ENCODE peak calls at places on chromosomes 5 and 9, in four cellular contexts. C, T, H and J are unnamed samples.

GRCh38 chr9:84294551-84294950 is 46.0 kb downstream of the SLC28A3 start:
- DNase-seq in C (no peak), T (no peak), H (no peak), J (peak; percentile 12)

GRCh38 chr5:6615416-6615815 is 17.4 kb downstream of the NSUN2 start:
- DNase-seq in C (no peak), T (no peak), H (no peak), J (no peak)

GRCh38 chr5:116763987-116764866 is 189.6 kb upstream of the SEMA6A start:
- DNase-seq in C (no peak), T (no peak), H (no peak), J (no peak)

GRCh38 chr9:137544176-137544755 is 5.9 kb downstream of the PNPLA7 start:
- DNase-seq in C (no peak), T (no peak), H (no peak), J (no peak)

GRCh38 chr9:79196606-79197005 is 375.2 kb upstream of the TLE4 start:
- DNase-seq in C (no peak), T (no peak), H (no peak), J (no peak)

GRCh38 chr5:73812457-73812856 is 186.5 kb downstream of the ARHGEF28 start:
- DNase-seq in C (no peak), T (no peak), H (no peak), J (no peak)

GRCh38 chr5:122152266-122152900 is 23.0 kb downstream of the ZNF474 start:
- DNase-seq in C (no peak), T (no peak), H (no peak), J (no peak)

GRCh38 chr9:74512416-74512815 is 15.3 kb downstream of the RORB start:
- DNase-seq in C (no peak), T (no peak), H (no peak), J (no peak)

GRCh38 chr5:113232246-113232645 is 202.5 kb downstream of the TSSK1B start:
- DNase-seq in C (no peak), T (no peak), H (no peak), J (no peak)

GRCh38 chr9:111926421-111926875 is 29.8 kb downstream of the UGCG start:
- DNase-seq in C (no peak), T (no peak), H (no peak), J (no peak)

GRCh38 chr9:122347348-122348287 is 23.2 kb upstream of the PTGS1 start:
- DNase-seq in C (no peak), T (peak; percentile 36), H (no peak), J (no peak)

GRCh38 chr5:95194856-95195255 is 90.0 kb downstream of the MCTP1 start:
- DNase-seq in C (no peak), T (no peak), H (no peak), J (no peak)

GRCh38 chr5:2038337-2039179 is 155.8 kb upstream of the IRX4 start:
- DNase-seq in C (peak; percentile 90), T (peak; percentile 45), H (peak; percentile 91), J (peak; percentile 82)

GRCh38 chr5:168174376-168174775 is 117.1 kb upstream of the WWC1 start:
- DNase-seq in C (no peak), T (no peak), H (no peak), J (no peak)

GRCh38 chr5:164809831-164810230 is 1304.4 kb downstream of the MAT2B start:
- DNase-seq in C (no peak), T (no peak), H (no peak), J (no peak)

GRCh38 chr9:16986441-16987387 is 116.2 kb upstream of the BNC2 start:
- DNase-seq in C (no peak), T (no peak), H (no peak), J (no peak)

GRCh38 chr5:173835131-173835530 is 53.0 kb upstream of the CPEB4 start:
- DNase-seq in C (no peak), T (no peak), H (no peak), J (no peak)

GRCh38 chr5:124393564-124394379 is 352.7 kb downstream of the ZNF608 start:
- DNase-seq in C (no peak), T (no peak), H (no peak), J (no peak)

GRCh38 chr5:56525117-56525516 is 290.2 kb upstream of the MAP3K1 start:
- DNase-seq in C (no peak), T (no peak), H (no peak), J (no peak)

GRCh38 chr5:128237000-128237399 is 153.4 kb downstream of the SLC12A2 start:
- DNase-seq in C (no peak), T (no peak), H (no peak), J (no peak)

GRCh38 chr5:160155017-160155725 is 35.9 kb upstream of the PWWP2A start:
- DNase-seq in C (no peak), T (no peak), H (no peak), J (no peak)

GRCh38 chr5:78534148-78535009 is 114.2 kb downstream of the LHFPL2 start:
- DNase-seq in C (no peak), T (no peak), H (peak; percentile 30), J (no peak)

GRCh38 chr9:5089737-5090136 is 95.7 kb downstream of the INSL6 start:
- DNase-seq in C (no peak), T (no peak), H (no peak), J (no peak)

GRCh38 chr5:123754167-123754840 is 242.3 kb downstream of the CSNK1G3 start:
- DNase-seq in C (peak; percentile 36), T (no peak), H (no peak), J (no peak)

GRCh38 chr5:37637165-37637845 is 202.5 kb downstream of the GDNF start:
- DNase-seq in C (no peak), T (no peak), H (no peak), J (no peak)

GRCh38 chr5:39569857-39570256 is 145.1 kb upstream of the DAB2 start:
- DNase-seq in C (no peak), T (no peak), H (no peak), J (no peak)

GRCh38 chr9:69758981-69759477 is 782 bp downstream of the PTAR1 start:
- DNase-seq in C (no peak), T (no peak), H (no peak), J (no peak)

GRCh38 chr5:111183064-111183463 is 41.1 kb upstream of the CAMK4 start:
- DNase-seq in C (no peak), T (no peak), H (no peak), J (no peak)

GRCh38 chr5:60993425-60993824 is 48.4 kb downstream of the NDUFAF2 start:
- DNase-seq in C (no peak), T (no peak), H (no peak), J (no peak)

GRCh38 chr9:131724678-131725077 is 15.2 kb downstream of the RAPGEF1 start:
- DNase-seq in C (no peak), T (no peak), H (no peak), J (no peak)

GRCh38 chr9:114884787-114885452 is 45.5 kb downstream of the TNFSF8 start:
- DNase-seq in C (no peak), T (peak; percentile 87), H (no peak), J (no peak)

GRCh38 chr9:98962861-98963260 is 19.2 kb downstream of the COL15A1 start:
- DNase-seq in C (no peak), T (no peak), H (no peak), J (no peak)

GRCh38 chr9:2299843-2300205 is 284.7 kb downstream of the SMARCA2 start:
- DNase-seq in C (no peak), T (no peak), H (no peak), J (no peak)

GRCh38 chr5:154197801-154198461 is 7.4 kb downstream of the GALNT10 start:
- DNase-seq in C (no peak), T (peak; percentile 44), H (no peak), J (no peak)

GRCh38 chr5:35876454-35876853 is 19.8 kb downstream of the IL7R start:
- DNase-seq in C (no peak), T (no peak), H (no peak), J (no peak)

DNA sequence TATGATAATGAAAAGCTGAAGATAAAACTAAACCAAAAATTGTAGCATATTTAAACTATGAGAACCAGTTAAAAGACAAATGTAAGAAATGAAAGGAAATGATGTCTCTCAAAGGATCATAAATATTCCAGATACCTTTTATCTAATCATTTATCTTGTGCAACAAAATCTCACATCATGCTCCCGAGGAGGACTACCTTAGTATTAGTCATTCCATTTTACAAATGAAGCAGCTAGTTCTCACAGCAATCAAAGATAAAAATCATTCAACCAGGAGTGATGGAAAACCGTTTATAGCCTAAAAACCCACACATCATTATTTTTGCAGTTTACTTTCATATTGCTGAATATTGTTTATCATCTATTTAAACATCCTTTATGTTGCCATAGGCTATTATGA is 190.0 kb downstream of the CDH12 start:
- DNase-seq in C (no peak), T (no peak), H (no peak), J (no peak)
- TF ChIP-seq FOXM1 in C (no peak), T (no peak), H (no peak), J (no peak)

GRCh38 chr9:116451500-116451899 is 235.6 kb upstream of the TRIM32 start:
- DNase-seq in C (no peak), T (no peak), H (no peak), J (no peak)

GRCh38 chr9:116452227-116452626 is 234.9 kb upstream of the TRIM32 start:
- DNase-seq in C (no peak), T (no peak), H (no peak), J (no peak)

GRCh38 chr9:116448463-116448862 is 238.6 kb upstream of the TRIM32 start:
- DNase-seq in C (no peak), T (no peak), H (no peak), J (no peak)

GRCh38 chr9:116450378-116451139 is 236.5 kb upstream of the TRIM32 start:
- DNase-seq in C (no peak), T (no peak), H (no peak), J (no peak)

GRCh38 chr9:116447914-116448313 is 239.2 kb upstream of the TRIM32 start:
- DNase-seq in C (no peak), T (no peak), H (no peak), J (no peak)
- TF ChIP-seq FOXM1 in C (no peak), T (no peak), H (no peak), J (no peak)

GRCh38 chr5:97165726-97166125 is 17.3 kb downstream of the RIOK2 start:
- DNase-seq in C (no peak), T (peak; percentile 34), H (no peak), J (no peak)

GRCh38 chr5:97163360-97163764 is 19.7 kb downstream of the RIOK2 start:
- DNase-seq in C (peak; percentile 2), T (no peak), H (no peak), J (no peak)

GRCh38 chr5:97167435-97167834 is 15.6 kb downstream of the RIOK2 start:
- DNase-seq in C (no peak), T (no peak), H (no peak), J (no peak)

GRCh38 chr5:97163790-97164285 is 19.2 kb downstream of the RIOK2 start:
- DNase-seq in C (no peak), T (no peak), H (no peak), J (no peak)

DNA sequence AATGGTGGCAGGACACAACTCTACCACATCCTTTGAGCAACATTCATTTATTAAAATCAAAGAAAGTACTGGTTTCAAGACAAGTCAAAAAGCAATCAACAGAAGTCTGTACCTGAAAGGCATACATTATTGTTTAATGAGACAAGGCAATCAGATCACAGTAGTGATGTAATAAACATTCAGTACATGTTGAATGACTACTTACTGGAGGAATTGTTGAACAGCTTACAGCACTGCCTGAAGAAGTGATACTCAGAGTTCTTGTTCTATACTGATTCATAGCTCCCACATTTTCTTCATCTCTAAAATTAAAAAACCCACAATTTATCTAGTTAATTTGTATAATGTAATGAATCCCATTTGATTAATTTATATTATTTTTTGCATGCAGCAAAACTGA is 18.2 kb downstream of the RIOK2 start:
- DNase-seq in C (no peak), T (no peak), H (no peak), J (no peak)
- TF ChIP-seq FOXM1 in C (no peak), T (no peak), H (no peak), J (no peak)

GRCh38 chr9:130417602-130418001 is 27.2 kb upstream of the ASS1 start:
- DNase-seq in C (no peak), T (no peak), H (no peak), J (no peak)
- TF ChIP-seq FOXM1 in C (no peak), T (no peak), H (no peak), J (no peak)